ENCODE peak calls at places on chromosomes 12 and 14, in ten cellular contexts. J is stomach, A is K562, L is sigmoid colon, M is upper lobe of left lung, U is H1, H is HepG2, B is suprapubic skin, P is esophagus muscularis mucosa, X is GM12878. D is an unnamed sample.

GRCh38 chr12:2641209-2641608 is 153.6 kb upstream of the FKBP4 start:
- DNase-seq in J (no peak), A (peak; percentile 41), L (peak; percentile 54), M (no peak), U (no peak), H (no peak), B (no peak), P (no peak), X (no peak), D (peak; percentile 7)

GRCh38 chr12:31117203-31118011 is 43.7 kb downstream of the DDX11 start:
- DNase-seq in J (peak; percentile 41), A (peak; percentile 71), L (no peak), M (no peak), U (no peak), H (peak; percentile 12), B (no peak), P (no peak), X (no peak), D (peak; percentile 53)

GRCh38 chr14:36426836-36427235 is 93.2 kb downstream of the NKX2-1 start:
- DNase-seq in J (no peak), A (no peak), L (no peak), M (no peak), U (no peak), H (no peak), B (no peak), P (peak; percentile 66), X (no peak), D (no peak)

GRCh38 chr12:15698377-15698867 is 90.8 kb downstream of the EPS8 start:
- DNase-seq in J (no peak), A (no peak), L (no peak), M (peak; percentile 50), U (no peak), H (no peak), B (no peak), P (no peak), X (no peak), D (no peak)

GRCh38 chr14:59238242-59238641 is 49.8 kb downstream of the DAAM1 start:
- DNase-seq in J (no peak), A (no peak), L (no peak), M (no peak), U (no peak), H (no peak), B (no peak), P (no peak), X (no peak), D (no peak)

GRCh38 chr12:91180577-91180976 is 2.0 kb downstream of the DCN start:
- DNase-seq in J (no peak), A (no peak), L (no peak), M (no peak), U (no peak), H (no peak), B (no peak), P (no peak), X (no peak), D (no peak)

GRCh38 chr14:105375635-105376057 is 22.7 kb upstream of the TEX22 start:
- DNase-seq in J (no peak), A (no peak), L (no peak), M (no peak), U (no peak), H (no peak), B (no peak), P (no peak), X (no peak), D (no peak)

GRCh38 chr14:68676511-68676943 is 116.3 kb downstream of the ZFP36L1 start:
- DNase-seq in J (peak; percentile 53), A (no peak), L (peak; percentile 64), M (no peak), U (no peak), H (peak; percentile 39), B (no peak), P (no peak), X (no peak), D (no peak)

GRCh38 chr12:51884676-51885229 is 3.1 kb upstream of the ANKRD33 start:
- DNase-seq in J (no peak), A (peak; percentile 79), L (peak; percentile 52), M (no peak), U (no peak), H (peak; percentile 80), B (peak; percentile 63), P (no peak), X (no peak), D (no peak)

GRCh38 chr14:91947196-91948184 is at the start of gene FBLN5:
- DNase-seq in J (peak; percentile 60), A (no peak), L (peak; percentile 84), M (peak; percentile 63), U (peak; percentile 3), H (no peak), B (peak; percentile 88), P (no peak), X (no peak), D (peak; percentile 48)

GRCh38 chr12:45987339-45987726 is 3.0 kb downstream of the SCAF11 start:
- DNase-seq in J (no peak), A (no peak), L (no peak), M (no peak), U (no peak), H (no peak), B (no peak), P (no peak), X (no peak), D (no peak)

GRCh38 chr14:32205984-32206383 is 2.9 kb upstream of the RNU6-8 start:
- DNase-seq in J (no peak), A (no peak), L (no peak), M (no peak), U (no peak), H (no peak), B (no peak), P (no peak), X (peak; percentile 45), D (peak; percentile 18)

GRCh38 chr14:50062438-50063039 is 53.8 kb downstream of the VCPKMT start:
- DNase-seq in J (peak; percentile 38), A (peak; percentile 88), L (no peak), M (peak; percentile 44), U (no peak), H (peak; percentile 88), B (no peak), P (no peak), X (peak; percentile 71), D (peak; percentile 64)

GRCh38 chr12:114013601-114014345 is 47.6 kb upstream of the RBM19 start:
- DNase-seq in J (no peak), A (peak; percentile 22), L (no peak), M (no peak), U (peak; percentile 33), H (peak; percentile 39), B (no peak), P (no peak), X (no peak), D (no peak)
- TF ChIP-seq EP300 in J (no peak), A (no peak), L (no peak), M (no peak), U (no peak), H (no peak), B (no peak), P (no peak), X (no peak), D (no peak)

GRCh38 chr12:33926095-33926494 is 96.2 kb upstream of the ALG10 start:
- DNase-seq in J (no peak), A (no peak), L (no peak), M (no peak), U (no peak), H (no peak), B (no peak), P (no peak), X (no peak), D (no peak)
- TF ChIP-seq POLR2AphosphoS5 in J (no peak), A (no peak), L (no peak), M (no peak), U (no peak), H (no peak), B (no peak), P (no peak), X (no peak), D (no peak)

GRCh38 chr12:92619730-92620684 is 82.8 kb upstream of the PLEKHG7 start:
- DNase-seq in J (no peak), A (no peak), L (no peak), M (no peak), U (no peak), H (no peak), B (no peak), P (no peak), X (no peak), D (no peak)

GRCh38 chr12:92621833-92622232 is 81.0 kb upstream of the PLEKHG7 start:
- DNase-seq in J (no peak), A (no peak), L (no peak), M (no peak), U (no peak), H (no peak), B (no peak), P (no peak), X (no peak), D (no peak)

GRCh38 chr12:92621312-92621711 is 81.5 kb upstream of the PLEKHG7 start:
- DNase-seq in J (no peak), A (no peak), L (no peak), M (no peak), U (no peak), H (no peak), B (no peak), P (no peak), X (no peak), D (no peak)

GRCh38 chr12:92615703-92616102 is 87.1 kb upstream of the PLEKHG7 start:
- DNase-seq in J (no peak), A (no peak), L (no peak), M (no peak), U (no peak), H (no peak), B (no peak), P (no peak), X (no peak), D (no peak)

DNA sequence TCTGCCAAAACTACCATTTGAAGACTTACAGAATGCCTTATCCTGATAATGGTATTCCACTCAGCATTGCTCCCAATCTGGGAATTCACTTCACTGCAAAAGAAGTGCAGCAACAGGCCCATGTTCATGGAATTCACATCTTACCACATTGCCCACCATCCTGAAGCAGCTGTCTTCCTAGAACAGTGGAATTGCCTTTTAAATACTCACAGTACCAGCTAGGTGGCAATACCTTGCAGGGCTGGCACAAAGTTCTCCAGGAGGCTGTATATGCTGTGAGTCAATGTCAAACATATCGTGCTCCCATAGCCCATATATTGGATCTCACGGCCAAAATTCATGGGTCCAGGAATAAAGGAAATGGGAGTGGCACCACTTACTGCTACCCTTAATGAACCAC is 83.8 kb upstream of the PLEKHG7 start:
- DNase-seq in J (no peak), A (no peak), L (no peak), M (no peak), U (no peak), H (no peak), B (no peak), P (no peak), X (no peak), D (no peak)
- H3K4me1 ChIP-seq in J (no peaks in the 10 kb centered on the region), A (no peaks in the 10 kb centered on the region), L (no peaks in the 10 kb centered on the region), M (peaks cover 7% of the 10 kb centered on the region), U (peaks cover 5% of the 10 kb centered on the region), H (no peaks in the 10 kb centered on the region), B (no peaks in the 10 kb centered on the region), P (no peaks in the 10 kb centered on the region), X (no peaks in the 10 kb centered on the region), D (no peaks in the 10 kb centered on the region)

DNA sequence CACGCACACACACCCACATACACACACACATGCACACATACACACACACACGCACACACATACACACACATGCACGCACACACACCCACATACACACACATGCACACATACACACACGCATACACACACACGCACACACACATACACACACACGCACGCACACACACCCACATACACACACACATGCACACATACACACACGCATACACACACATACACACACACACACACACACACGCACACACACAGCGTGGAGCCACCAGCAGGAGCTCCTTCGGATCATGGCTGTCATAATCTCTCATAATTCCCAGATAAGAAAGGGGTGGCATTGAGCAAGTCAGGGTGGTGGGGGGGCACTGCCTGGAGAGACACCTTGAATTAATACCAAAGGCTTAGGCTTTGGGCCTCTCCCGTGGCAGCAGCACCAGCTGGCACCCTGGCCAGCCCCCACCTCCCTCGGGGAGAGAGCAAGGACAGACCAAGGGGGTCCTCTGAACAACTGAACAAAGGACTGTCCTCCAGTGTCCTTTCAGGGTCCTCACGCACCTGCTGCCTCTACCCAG is 21.9 kb downstream of the ANO2 start:
- DNase-seq in J (no peak), A (no peak), L (peak; percentile 24), M (no peak), U (no peak), H (no peak), B (peak; percentile 48), P (no peak), X (no peak), D (no peak)
- TF ChIP-seq EP300 in J (no peak), A (no peak), L (no peak), M (no peak), U (no peak), H (no peak), B (no peak), P (no peak), X (no peak), D (no peak)